ENCODE peak calls at places on chromosomes 1 and 21, in seven cellular contexts. One of them, this sample, is unnamed.
A peak's percentile ranks its signal among the peaks of the same experiment; 100 is the strongest.

GRCh38 chr1:60448866-60449265 is 375.3 kb upstream of the C1orf87 start:
- DNase-seq in gastrocnemius medialis: no peak
- DNase-seq in testis: no peak
- DNase-seq in body of pancreas: no peak
- DNase-seq in transverse colon: no peak
- DNase-seq in A549: no peak
- DNase-seq in adrenal gland: no peak
- DNase-seq in this sample: no peak

GRCh38 chr1:110161822-110162221 is 11.5 kb downstream of the SLC6A17 start:
- DNase-seq in testis: no peak
- DNase-seq in adrenal gland: no peak
- DNase-seq in body of pancreas: no peak
- DNase-seq in transverse colon: no peak
- DNase-seq in A549: no peak
- DNase-seq in gastrocnemius medialis: no peak
- DNase-seq in this sample: no peak

GRCh38 chr1:111735858-111736544 is 3.2 kb downstream of the INKA2 start:
- DNase-seq in testis: no peak
- DNase-seq in transverse colon: no peak
- DNase-seq in gastrocnemius medialis: no peak
- DNase-seq in adrenal gland: no peak
- DNase-seq in A549: no peak
- DNase-seq in body of pancreas: no peak
- DNase-seq in this sample: no peak

GRCh38 chr1:42784946-42785693 is at the start of gene TMEM269:
- DNase-seq in A549: no peak
- DNase-seq in adrenal gland: peak; percentile 18
- DNase-seq in testis: no peak
- DNase-seq in body of pancreas: peak; percentile 10
- DNase-seq in gastrocnemius medialis: no peak
- DNase-seq in transverse colon: peak; percentile 13
- DNase-seq in this sample: no peak

GRCh38 chr21:41478319-41479177 is 29.4 kb downstream of the TMPRSS2 start:
- DNase-seq in body of pancreas: no peak
- DNase-seq in testis: no peak
- DNase-seq in transverse colon: no peak
- DNase-seq in adrenal gland: no peak
- DNase-seq in gastrocnemius medialis: no peak
- DNase-seq in A549: no peak
- DNase-seq in this sample: no peak

GRCh38 chr1:109020693-109021092 is 21.2 kb downstream of the WDR47 start:
- DNase-seq in transverse colon: no peak
- DNase-seq in testis: no peak
- DNase-seq in A549: no peak
- DNase-seq in adrenal gland: no peak
- DNase-seq in body of pancreas: no peak
- DNase-seq in gastrocnemius medialis: no peak
- DNase-seq in this sample: no peak

GRCh38 chr1:100972185-100972584 is 53.4 kb downstream of the DPH5 start:
- DNase-seq in body of pancreas: no peak
- DNase-seq in adrenal gland: no peak
- DNase-seq in A549: no peak
- DNase-seq in transverse colon: no peak
- DNase-seq in testis: no peak
- DNase-seq in gastrocnemius medialis: no peak
- DNase-seq in this sample: no peak

GRCh38 chr1:77218477-77219165 is 609 bp downstream of the PIGK start:
- DNase-seq in gastrocnemius medialis: no peak
- DNase-seq in A549: no peak
- DNase-seq in body of pancreas: no peak
- DNase-seq in testis: no peak
- DNase-seq in transverse colon: no peak
- DNase-seq in adrenal gland: no peak
- DNase-seq in this sample: no peak

GRCh38 chr21:32908529-32908928 is 117.2 kb upstream of the OLIG2 start:
- DNase-seq in gastrocnemius medialis: no peak
- DNase-seq in A549: no peak
- DNase-seq in body of pancreas: no peak
- DNase-seq in adrenal gland: no peak
- DNase-seq in testis: no peak
- DNase-seq in transverse colon: no peak
- DNase-seq in this sample: no peak

GRCh38 chr1:236421850-236422516 is 27.9 kb downstream of the EDARADD start:
- DNase-seq in testis: no peak
- DNase-seq in gastrocnemius medialis: no peak
- DNase-seq in A549: no peak
- DNase-seq in adrenal gland: no peak
- DNase-seq in body of pancreas: no peak
- DNase-seq in transverse colon: no peak
- DNase-seq in this sample: no peak

GRCh38 chr1:19517017-19517416 is 31.7 kb upstream of the CAPZB start:
- DNase-seq in body of pancreas: no peak
- DNase-seq in adrenal gland: no peak
- DNase-seq in testis: no peak
- DNase-seq in A549: no peak
- DNase-seq in gastrocnemius medialis: no peak
- DNase-seq in transverse colon: no peak
- DNase-seq in this sample: no peak

GRCh38 chr1:204426035-204426436 is 14.4 kb upstream of the PPP1R15B start:
- DNase-seq in transverse colon: no peak
- DNase-seq in adrenal gland: peak; percentile 80
- DNase-seq in body of pancreas: no peak
- DNase-seq in gastrocnemius medialis: no peak
- DNase-seq in A549: peak; percentile 76
- DNase-seq in testis: no peak
- DNase-seq in this sample: peak; percentile 40

GRCh38 chr1:23791434-23792047 is 596 bp downstream of the LYPLA2 start:
- DNase-seq in body of pancreas: no peak
- DNase-seq in A549: no peak
- DNase-seq in transverse colon: peak; percentile 50
- DNase-seq in gastrocnemius medialis: no peak
- DNase-seq in adrenal gland: no peak
- DNase-seq in testis: no peak
- DNase-seq in this sample: no peak

GRCh38 chr1:211095381-211095780 is 38.6 kb downstream of the KCNH1 start:
- DNase-seq in gastrocnemius medialis: no peak
- DNase-seq in A549: no peak
- DNase-seq in transverse colon: no peak
- DNase-seq in testis: no peak
- DNase-seq in adrenal gland: no peak
- DNase-seq in body of pancreas: no peak
- DNase-seq in this sample: no peak

GRCh38 chr1:108079550-108079949 is 114.6 kb upstream of the VAV3 start:
- DNase-seq in testis: no peak
- DNase-seq in gastrocnemius medialis: no peak
- DNase-seq in adrenal gland: no peak
- DNase-seq in A549: no peak
- DNase-seq in transverse colon: peak; percentile 22
- DNase-seq in body of pancreas: no peak
- DNase-seq in this sample: no peak

GRCh38 chr1:17553970-17554369 is 14.5 kb downstream of the ARHGEF10L start:
- DNase-seq in A549: peak; percentile 45
- DNase-seq in gastrocnemius medialis: no peak
- DNase-seq in body of pancreas: no peak
- DNase-seq in testis: no peak
- DNase-seq in adrenal gland: peak; percentile 54
- DNase-seq in transverse colon: no peak
- DNase-seq in this sample: no peak

GRCh38 chr1:94648225-94649007 is 106.9 kb upstream of the F3 start:
- DNase-seq in transverse colon: peak; percentile 56
- DNase-seq in testis: peak; percentile 85
- DNase-seq in gastrocnemius medialis: peak; percentile 76
- DNase-seq in body of pancreas: peak; percentile 94
- DNase-seq in adrenal gland: peak; percentile 50
- DNase-seq in A549: no peak
- DNase-seq in this sample: no peak

GRCh38 chr1:169682077-169682476 is 29.3 kb downstream of the SELL start:
- DNase-seq in body of pancreas: no peak
- DNase-seq in testis: no peak
- DNase-seq in gastrocnemius medialis: no peak
- DNase-seq in transverse colon: no peak
- DNase-seq in adrenal gland: no peak
- DNase-seq in A549: no peak
- DNase-seq in this sample: no peak

GRCh38 chr1:99756598-99756997 is 9.8 kb downstream of the FRRS1 start:
- DNase-seq in gastrocnemius medialis: no peak
- DNase-seq in transverse colon: no peak
- DNase-seq in body of pancreas: no peak
- DNase-seq in A549: peak; percentile 2
- DNase-seq in testis: no peak
- DNase-seq in adrenal gland: no peak
- DNase-seq in this sample: no peak

GRCh38 chr1:231781887-231782286 is 155.3 kb downstream of the DISC1 start:
- DNase-seq in gastrocnemius medialis: no peak
- DNase-seq in testis: no peak
- DNase-seq in body of pancreas: no peak
- DNase-seq in adrenal gland: no peak
- DNase-seq in A549: no peak
- DNase-seq in transverse colon: no peak
- DNase-seq in this sample: no peak

GRCh38 chr1:35885961-35886558 is 3.1 kb downstream of the AGO1 start:
- DNase-seq in transverse colon: no peak
- DNase-seq in gastrocnemius medialis: no peak
- DNase-seq in testis: peak; percentile 22
- DNase-seq in A549: no peak
- DNase-seq in adrenal gland: no peak
- DNase-seq in body of pancreas: no peak
- DNase-seq in this sample: no peak

GRCh38 chr1:17498214-17498613 is 41.3 kb upstream of the ARHGEF10L start:
- DNase-seq in body of pancreas: no peak
- DNase-seq in transverse colon: peak; percentile 59
- DNase-seq in adrenal gland: no peak
- DNase-seq in A549: no peak
- DNase-seq in gastrocnemius medialis: no peak
- DNase-seq in testis: no peak
- DNase-seq in this sample: no peak

GRCh38 chr1:12715896-12716437 is at the start of gene AADACL3:
- DNase-seq in gastrocnemius medialis: no peak
- DNase-seq in body of pancreas: no peak
- DNase-seq in transverse colon: no peak
- DNase-seq in A549: no peak
- DNase-seq in testis: no peak
- DNase-seq in adrenal gland: no peak
- DNase-seq in this sample: no peak

GRCh38 chr1:230026572-230026971 is 40.5 kb upstream of the GALNT2 start:
- DNase-seq in testis: no peak
- DNase-seq in transverse colon: peak; percentile 53
- DNase-seq in gastrocnemius medialis: no peak
- DNase-seq in A549: no peak
- DNase-seq in body of pancreas: peak; percentile 65
- DNase-seq in adrenal gland: no peak
- DNase-seq in this sample: no peak

GRCh38 chr21:26818911-26819310 is 26.3 kb downstream of the ADAMTS1 start:
- DNase-seq in A549: no peak
- DNase-seq in testis: no peak
- DNase-seq in body of pancreas: no peak
- DNase-seq in transverse colon: no peak
- DNase-seq in adrenal gland: no peak
- DNase-seq in gastrocnemius medialis: no peak
- DNase-seq in this sample: no peak

GRCh38 chr1:226972931-226973330 is 32.8 kb downstream of the COQ8A start:
- DNase-seq in adrenal gland: no peak
- DNase-seq in A549: no peak
- DNase-seq in transverse colon: no peak
- DNase-seq in gastrocnemius medialis: peak; percentile 69
- DNase-seq in testis: no peak
- DNase-seq in body of pancreas: peak; percentile 61
- DNase-seq in this sample: no peak

GRCh38 chr1:233607252-233608119 is 6.4 kb upstream of the KCNK1 start:
- DNase-seq in testis: no peak
- DNase-seq in adrenal gland: peak; percentile 41
- DNase-seq in body of pancreas: no peak
- DNase-seq in gastrocnemius medialis: no peak
- DNase-seq in transverse colon: peak; percentile 68
- DNase-seq in A549: no peak
- DNase-seq in this sample: no peak

GRCh38 chr1:154944422-154945159 is 8.1 kb upstream of the PMVK start:
- DNase-seq in body of pancreas: no peak
- DNase-seq in gastrocnemius medialis: no peak
- DNase-seq in testis: no peak
- DNase-seq in adrenal gland: no peak
- DNase-seq in A549: no peak
- DNase-seq in transverse colon: no peak
- DNase-seq in this sample: no peak
- TF ChIP-seq POLR2A in body of pancreas: no peak
- TF ChIP-seq POLR2A in gastrocnemius medialis: no peak
- TF ChIP-seq POLR2A in testis: no peak
- TF ChIP-seq POLR2A in adrenal gland: no peak
- TF ChIP-seq POLR2A in A549: no peak
- TF ChIP-seq POLR2A in transverse colon: no peak
- TF ChIP-seq POLR2A in this sample: no peak

DNA sequence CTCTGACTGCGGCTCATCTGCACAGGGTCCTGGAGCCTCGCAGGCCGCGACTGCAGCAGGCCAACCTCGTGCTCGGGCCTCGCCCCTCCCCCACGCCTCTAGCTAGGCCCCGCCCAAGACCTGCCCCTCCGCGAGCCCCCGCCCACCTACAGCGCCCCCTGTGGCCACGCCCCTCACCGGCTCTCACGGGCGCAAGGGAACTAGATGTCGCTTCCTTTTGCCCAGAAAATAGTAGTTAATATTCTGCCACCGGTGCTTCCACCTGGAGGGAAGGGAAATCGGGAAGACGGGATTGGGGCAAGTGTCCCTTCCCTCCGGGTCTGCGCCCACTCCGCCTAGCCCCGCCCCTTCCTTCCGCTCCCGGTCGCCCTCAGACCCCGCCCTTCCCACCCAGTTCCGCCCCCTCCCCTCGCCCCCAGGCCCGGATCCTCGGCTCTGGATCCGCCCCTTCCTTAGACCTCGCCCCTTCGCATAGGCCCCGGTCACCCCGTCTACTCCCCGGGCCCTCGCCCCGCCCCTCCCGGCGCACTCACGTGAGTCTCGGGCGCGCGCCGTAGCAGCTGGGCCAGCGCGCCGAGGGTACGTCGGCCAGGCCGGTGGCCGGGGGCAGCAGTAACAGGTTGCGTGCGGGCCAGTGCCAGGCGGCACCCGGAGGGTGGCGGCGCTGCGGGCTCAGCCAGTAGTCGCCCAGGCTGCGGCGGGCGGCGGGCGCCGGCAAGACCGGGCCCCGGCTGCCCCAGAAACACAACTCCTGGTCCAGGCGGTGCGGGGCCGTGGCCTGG is 11.0 kb downstream of the FAM229A start:
- DNase-seq in gastrocnemius medialis: peak; percentile 95
- DNase-seq in adrenal gland: peak; percentile 96
- DNase-seq in body of pancreas: peak; percentile 97
- DNase-seq in transverse colon: peak; percentile 96
- DNase-seq in testis: peak; percentile 96
- DNase-seq in A549: peak; percentile 92
- DNase-seq in this sample: peak; percentile 91
- TF ChIP-seq POLR2A in gastrocnemius medialis: peak; percentile 97
- TF ChIP-seq POLR2A in adrenal gland: peak; percentile 97
- TF ChIP-seq POLR2A in body of pancreas: peak; percentile 96
- TF ChIP-seq POLR2A in transverse colon: peak; percentile 74
- TF ChIP-seq POLR2A in testis: peak; percentile 74
- TF ChIP-seq POLR2A in A549: peak; percentile 78
- TF ChIP-seq POLR2A in this sample: peak; percentile 70

GRCh38 chr1:21909787-21910503 is 27.2 kb downstream of the HSPG2 start:
- DNase-seq in gastrocnemius medialis: peak; percentile 59
- DNase-seq in body of pancreas: no peak
- DNase-seq in testis: peak; percentile 74
- DNase-seq in adrenal gland: peak; percentile 67
- DNase-seq in transverse colon: no peak
- DNase-seq in A549: no peak
- DNase-seq in this sample: no peak
- TF ChIP-seq POLR2A in gastrocnemius medialis: no peak
- TF ChIP-seq POLR2A in body of pancreas: no peak
- TF ChIP-seq POLR2A in testis: no peak
- TF ChIP-seq POLR2A in adrenal gland: no peak
- TF ChIP-seq POLR2A in transverse colon: no peak
- TF ChIP-seq POLR2A in A549: no peak
- TF ChIP-seq POLR2A in this sample: no peak

GRCh38 chr1:32012709-32013385 is 821 bp upstream of the KHDRBS1 start:
- DNase-seq in gastrocnemius medialis: no peak
- DNase-seq in transverse colon: no peak
- DNase-seq in body of pancreas: no peak
- DNase-seq in A549: no peak
- DNase-seq in testis: no peak
- DNase-seq in adrenal gland: no peak
- DNase-seq in this sample: no peak
- TF ChIP-seq POLR2A in gastrocnemius medialis: no peak
- TF ChIP-seq POLR2A in transverse colon: no peak
- TF ChIP-seq POLR2A in body of pancreas: no peak
- TF ChIP-seq POLR2A in A549: no peak
- TF ChIP-seq POLR2A in testis: no peak
- TF ChIP-seq POLR2A in adrenal gland: no peak
- TF ChIP-seq POLR2A in this sample: no peak